ENCODE peak calls at places on chromosomes 1 and 21, in seven cellular contexts. O, D, N, T, V, S and R are unnamed samples.
A peak's percentile ranks its signal among the peaks of the same experiment; 100 is the strongest.

GRCh38 chr1:32336963-32337675 is 1.1 kb upstream of the MARCKSL1 start:
- DNase-seq in V (no peak), O (peak; percentile 51), S (no peak), D (no peak), T (no peak), N (peak; percentile 47), R (no peak)

GRCh38 chr1:208601569-208601968 is 357.4 kb upstream of the PLXNA2 start:
- DNase-seq in V (no peak), O (no peak), N (no peak), D (no peak), T (no peak), S (no peak), R (no peak)

GRCh38 chr1:18588093-18588492 is 42.6 kb upstream of the PAX7 start:
- DNase-seq in N (no peak), V (no peak), S (no peak), D (no peak), O (no peak), T (no peak), R (no peak)

GRCh38 chr1:195096051-195096521 is 1512.2 kb downstream of the KCNT2 start:
- DNase-seq in T (no peak), O (no peak), V (no peak), D (no peak), S (no peak), N (no peak), R (peak; percentile 18)

GRCh38 chr1:56834137-56834900 is 15.1 kb upstream of the FYB2 start:
- DNase-seq in T (no peak), N (no peak), D (no peak), S (no peak), O (no peak), V (no peak), R (no peak)

GRCh38 chr1:100494393-100495084 is 43.4 kb upstream of the GPR88 start:
- DNase-seq in S (no peak), T (no peak), N (peak; percentile 84), V (no peak), D (no peak), O (no peak), R (no peak)

GRCh38 chr1:100164226-100164625 is 13.8 kb downstream of the LRRC39 start:
- DNase-seq in T (no peak), D (no peak), S (no peak), V (no peak), N (peak; percentile 67), O (no peak), R (no peak)

GRCh38 chr21:43300496-43301423 is 126.2 kb downstream of the SIK1 start:
- DNase-seq in N (peak; percentile 16), V (peak; percentile 35), O (no peak), T (no peak), D (no peak), S (no peak), R (no peak)

GRCh38 chr1:1212780-1213152 is 1.2 kb downstream of the TNFRSF4 start:
- DNase-seq in V (peak; percentile 40), N (peak; percentile 11), S (no peak), O (no peak), D (no peak), T (no peak), R (no peak)

GRCh38 chr1:23200885-23201284 is 16.4 kb downstream of the HTR1D start:
- DNase-seq in S (no peak), O (no peak), N (no peak), V (no peak), D (no peak), T (no peak), R (no peak)

GRCh38 chr1:245111073-245111472 is 43.7 kb upstream of the KIF26B start:
- DNase-seq in N (no peak), T (no peak), V (no peak), O (no peak), S (no peak), D (no peak), R (no peak)

GRCh38 chr1:42762269-42762668 is 4.6 kb downstream of the P3H1 start:
- DNase-seq in N (no peak), T (no peak), S (no peak), D (no peak), V (no peak), O (no peak), R (no peak)

GRCh38 chr1:193113258-193113991 is 8.2 kb upstream of the GLRX2 start:
- DNase-seq in N (no peak), D (no peak), V (no peak), S (no peak), O (no peak), T (no peak), R (no peak)

GRCh38 chr1:33269621-33270020 is 13.3 kb downstream of the ZNF362 start:
- DNase-seq in N (no peak), V (no peak), D (no peak), O (no peak), T (no peak), S (no peak), R (no peak)

GRCh38 chr1:97875996-97876395 is 44.8 kb downstream of the DPYD start:
- DNase-seq in N (peak; percentile 61), V (no peak), S (no peak), T (no peak), D (no peak), O (no peak), R (no peak)

GRCh38 chr1:170669036-170669435 is 5.1 kb downstream of the PRRX1 start:
- DNase-seq in N (no peak), V (no peak), O (no peak), S (no peak), T (no peak), D (no peak), R (no peak)

GRCh38 chr1:170668301-170668789 is 4.4 kb downstream of the PRRX1 start:
- DNase-seq in V (no peak), T (no peak), N (no peak), D (no peak), O (no peak), S (no peak), R (no peak)

GRCh38 chr1:170669586-170670332 is 5.8 kb downstream of the PRRX1 start:
- DNase-seq in D (no peak), V (no peak), O (no peak), N (no peak), T (no peak), S (no peak), R (no peak)

GRCh38 chr1:170671629-170671963 is 7.7 kb downstream of the PRRX1 start:
- DNase-seq in T (no peak), D (no peak), N (no peak), S (no peak), V (no peak), O (no peak), R (no peak)

DNA sequence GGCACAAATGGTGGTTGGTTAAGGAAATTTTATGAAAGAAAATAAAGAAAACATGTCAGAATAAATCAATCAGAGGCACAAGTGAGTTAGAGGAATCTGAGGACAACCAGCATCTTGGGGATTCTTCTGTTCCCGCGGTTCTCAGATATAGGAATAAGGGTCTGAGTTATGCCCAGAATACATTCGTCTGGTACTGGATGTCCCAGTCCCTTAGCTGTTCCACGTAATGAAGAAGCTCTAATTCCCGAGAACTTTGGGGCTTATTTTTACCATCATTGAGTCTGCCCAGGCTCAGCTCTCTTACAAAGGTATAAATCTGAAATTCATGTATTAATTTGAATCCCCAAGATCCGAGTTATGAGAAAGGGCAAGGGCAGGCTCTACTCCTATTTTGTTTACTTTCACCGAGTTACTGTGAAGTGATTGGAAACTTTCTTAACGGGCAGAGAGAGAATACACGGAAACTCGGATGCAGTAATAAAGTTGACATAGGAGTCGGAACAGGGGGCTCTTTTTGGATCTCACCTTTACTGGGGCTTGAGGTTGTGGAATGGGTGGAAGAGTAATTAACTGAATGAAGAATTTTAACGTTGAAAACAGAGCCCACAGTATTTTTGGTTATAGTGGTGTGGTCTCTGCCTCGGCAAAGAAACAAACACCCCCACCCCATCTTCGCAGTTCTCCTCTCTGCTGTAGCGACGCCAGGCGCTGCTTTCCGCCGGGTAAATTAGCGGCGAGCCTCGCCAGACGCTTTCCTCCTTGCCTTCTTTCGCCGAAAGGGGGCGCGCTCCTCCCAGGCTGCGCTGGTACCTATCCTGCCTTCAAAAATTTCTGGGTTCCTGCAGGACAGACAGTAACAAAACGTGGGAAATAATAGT is 7.1 kb downstream of the PRRX1 start:
- DNase-seq in N (peak; percentile 37), D (no peak), S (peak; percentile 22), O (no peak), V (peak; percentile 51), T (no peak), R (no peak)
- TF ChIP-seq CTCF in N (peak; percentile 74), D (peak; percentile 59), S (no peak), O (peak; percentile 24), V (no peak), T (no peak), R (no peak)

GRCh38 chr21:27695246-27695645 is 728.4 kb upstream of the ADAMTS5 start:
- DNase-seq in N (no peak), D (no peak), T (no peak), O (no peak), S (no peak), V (no peak), R (no peak)

GRCh38 chr21:27693376-27693775 is 726.5 kb upstream of the ADAMTS5 start:
- DNase-seq in O (no peak), N (peak; percentile 73), T (no peak), V (no peak), D (no peak), S (no peak), R (no peak)

GRCh38 chr21:27688773-27689172 is 721.9 kb upstream of the ADAMTS5 start:
- DNase-seq in N (no peak), V (no peak), D (no peak), O (no peak), S (no peak), T (no peak), R (no peak)

GRCh38 chr21:27694667-27695066 is 727.8 kb upstream of the ADAMTS5 start:
- DNase-seq in D (no peak), T (no peak), S (no peak), O (no peak), N (no peak), V (no peak), R (no peak)
- H3K9me3 ChIP-seq in D (no peaks in the 10 kb centered on the region), T (no peaks in the 10 kb centered on the region), S (no peaks in the 10 kb centered on the region), O (peaks cover under 1% of the 10 kb centered on the region), N (peaks cover under 1% of the 10 kb centered on the region), V (no peaks in the 10 kb centered on the region), R (no peaks in the 10 kb centered on the region)

GRCh38 chr1:43936470-43937151 is 3.0 kb downstream of the ARTN start:
- DNase-seq in T (no peak), O (no peak), D (no peak), N (peak; percentile 16), V (no peak), S (peak; percentile 70), R (peak; percentile 68)
- H3K4me3 ChIP-seq in T (no peak overlapping the region), O (no peak overlapping the region), D (peak overlapping the region; percentile 55), N (peak overlapping the region; percentile 30), V (peak overlapping the region; percentile 39), S (no peak overlapping the region), R (peak overlapping the region; percentile 53)

DNA sequence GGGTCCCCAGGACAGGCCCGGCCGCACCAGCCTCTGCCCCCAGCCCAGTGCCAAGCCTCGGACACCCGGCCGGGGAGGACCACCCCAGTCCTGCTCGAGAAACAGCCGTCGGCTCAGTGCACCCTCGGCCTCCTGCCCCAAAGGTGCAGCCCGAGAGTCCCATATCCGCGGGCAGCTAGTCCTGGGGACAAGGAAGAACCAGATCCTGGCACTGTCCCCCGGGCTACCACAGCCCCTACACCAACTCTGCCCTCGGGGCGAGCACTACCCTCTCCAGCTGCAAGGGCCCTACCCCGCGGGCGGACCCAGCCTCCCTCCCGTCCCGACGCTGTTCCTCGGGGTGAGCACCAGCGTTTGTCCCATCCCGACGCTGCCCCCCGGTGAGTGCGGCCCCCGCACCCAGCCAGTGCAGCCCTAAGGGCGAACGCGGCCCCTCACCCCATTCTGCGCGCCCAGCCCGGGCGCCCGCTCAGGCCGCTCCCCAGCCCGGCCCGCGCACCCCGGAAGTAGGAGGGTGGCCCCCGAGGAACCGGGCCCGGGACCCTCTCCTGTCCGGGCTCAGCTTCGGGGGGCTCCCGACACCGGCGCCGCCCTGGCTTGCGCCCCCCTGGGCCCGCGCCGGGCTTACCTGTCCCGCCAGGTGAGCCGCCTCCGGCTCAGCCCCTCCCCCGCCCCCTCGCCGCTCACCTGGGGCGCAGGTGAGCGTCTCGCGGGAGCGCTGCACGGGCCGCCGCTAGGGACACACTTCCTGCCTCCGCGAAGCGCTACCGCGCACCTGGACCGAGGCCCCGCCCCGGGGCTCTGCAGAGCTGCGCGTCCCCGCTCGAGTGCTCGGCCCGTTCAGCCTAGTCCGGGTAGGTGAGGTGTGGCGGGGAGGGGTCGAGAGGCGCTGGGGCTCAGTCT is at the start of gene KDF1:
- DNase-seq in O (no peak), D (no peak), T (peak; percentile 45), V (no peak), S (peak; percentile 94), N (no peak), R (peak; percentile 62)
- TF ChIP-seq CTCF in O (no peak), D (no peak), T (no peak), V (no peak), S (no peak), N (no peak), R (peak; percentile 58)